ENCODE peak calls at places on chromosomes 6 and 20, in five cellular contexts. N is brain microvascular endothelial cell, O is choroid plexus epithelial cell, B is nephron progenitor cell, W is psoas muscle. E is an unnamed sample.

GRCh38 chr6:155646443-155646842 is 190.8 kb upstream of the NOX3 start:
- DNase-seq in W (no peak), O (no peak), N (no peak), B (no peak), E (no peak)

GRCh38 chr6:163340201-163340887 is 74.2 kb upstream of the QKI start:
- DNase-seq in W (no peak), B (no peak), O (no peak), N (no peak), E (no peak)

GRCh38 chr20:17315491-17316231 is 88.8 kb downstream of the PCSK2 start:
- DNase-seq in W (no peak), B (no peak), O (no peak), N (no peak), E (no peak)

GRCh38 chr20:35560105-35560511 is 18.2 kb downstream of the ERGIC3 start:
- DNase-seq in B (no peak), N (no peak), O (no peak), W (peak), E (no peak)

GRCh38 chr20:4130404-4131189 is 115.2 kb upstream of the RNF24 start:
- DNase-seq in N (peak), B (no peak), W (no peak), O (peak), E (no peak)

GRCh38 chr20:36571564-36572504 is 1.6 kb upstream of the TGIF2 start:
- DNase-seq in B (peak), W (no peak), N (no peak), O (no peak), E (no peak)

GRCh38 chr20:54345301-54345724 is 130.1 kb upstream of the DOK5 start:
- DNase-seq in N (peak), B (no peak), O (peak), W (no peak), E (no peak)

GRCh38 chr20:61964675-61965605 is 100.7 kb downstream of the TAF4 start:
- DNase-seq in O (no peak), W (no peak), N (no peak), B (no peak), E (no peak)

GRCh38 chr6:143575440-143575839 is 63.9 kb upstream of the FUCA2 start:
- DNase-seq in N (peak), W (no peak), B (peak), O (peak), E (peak)

GRCh38 chr6:139977887-139978332 is 603.5 kb upstream of the CITED2 start:
- DNase-seq in O (peak), N (peak), B (no peak), W (no peak), E (no peak)

GRCh38 chr6:121516331-121516730 is 80.9 kb downstream of the GJA1 start:
- DNase-seq in O (no peak), N (peak), W (no peak), B (no peak), E (no peak)

GRCh38 chr6:127343753-127344659 is 597 bp upstream of the ECHDC1 start:
- DNase-seq in B (no peak), W (no peak), N (peak), O (peak), E (no peak)

GRCh38 chr20:60653111-60653845 is 598.8 kb upstream of the CDH4 start:
- DNase-seq in O (no peak), W (no peak), N (no peak), B (no peak), E (no peak)

GRCh38 chr6:21321076-21321475 is 272.5 kb upstream of the SOX4 start:
- DNase-seq in B (no peak), W (no peak), N (no peak), O (no peak), E (no peak)

GRCh38 chr6:80618953-80619352 is 512.5 kb downstream of the BCKDHB start:
- DNase-seq in W (no peak), N (no peak), O (peak), B (no peak), E (no peak)

GRCh38 chr20:24257171-24257570 is 212.3 kb upstream of the SYNDIG1 start:
- DNase-seq in W (no peak), O (no peak), B (no peak), N (no peak), E (no peak)

GRCh38 chr6:159919011-159919511 is 28.3 kb downstream of the MAS1 start:
- DNase-seq in O (peak), N (peak), W (no peak), B (no peak), E (no peak)

GRCh38 chr6:119360262-119360915 is 10.8 kb upstream of the MAN1A1 start:
- DNase-seq in N (no peak), O (no peak), B (no peak), W (no peak), E (no peak)

GRCh38 chr6:89763550-89763949 is 56.0 kb downstream of the MDN1 start:
- DNase-seq in O (peak), W (no peak), B (no peak), N (no peak), E (no peak)

GRCh38 chr20:59064214-59064722 is 21.7 kb upstream of the PRELID3B start:
- DNase-seq in W (no peak), B (no peak), N (no peak), O (no peak), E (no peak)

GRCh38 chr6:75849329-75850025 is 100.4 kb downstream of the MYO6 start:
- DNase-seq in O (no peak), N (no peak), W (no peak), B (no peak), E (no peak)

GRCh38 chr6:161009991-161010390 is 18.4 kb downstream of the MAP3K4 start:
- DNase-seq in N (no peak), B (no peak), W (no peak), O (no peak), E (no peak)

GRCh38 chr20:34015401-34016335 is 22.0 kb downstream of the RALY start:
- DNase-seq in O (no peak), W (no peak), N (no peak), B (no peak), E (no peak)

GRCh38 chr6:93562566-93562965 is 143.2 kb upstream of the EPHA7 start:
- DNase-seq in N (peak), W (no peak), B (no peak), O (peak), E (no peak)

DNA sequence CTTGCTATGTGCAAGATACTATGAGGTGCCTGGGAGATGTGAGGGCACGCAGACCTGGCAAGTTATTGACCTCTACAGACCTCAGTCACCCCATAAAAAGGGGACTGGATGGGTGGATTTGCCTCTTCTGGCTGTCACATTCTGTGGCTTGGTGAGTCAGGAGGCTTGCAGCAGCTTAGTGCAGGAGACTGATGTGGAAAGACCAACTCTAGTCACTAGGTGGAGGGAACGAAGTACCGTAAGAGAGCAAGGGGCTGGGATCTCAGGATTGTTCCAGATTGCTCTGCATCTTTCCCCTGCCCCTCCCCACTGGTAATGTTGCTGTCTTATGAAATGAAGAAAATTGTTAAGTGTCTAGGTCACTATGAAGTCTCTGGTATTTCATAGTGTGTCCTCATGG is 3.3 kb downstream of the MAPRE1 start:
- DNase-seq in O (peak), N (peak), W (no peak), B (no peak), E (no peak)
- TF ChIP-seq CTCF in O (peak), N (peak), W (peak), B (no peak), E (no peak)

GRCh38 chr6:122726649-122727048 is 52.9 kb upstream of the FABP7 start:
- DNase-seq in W (no peak), N (peak), B (peak), O (peak), E (no peak)
- TF ChIP-seq CTCF in W (peak), N (peak), B (peak), O (peak), E (peak)

GRCh38 chr6:111027219-111027618 is 45.4 kb downstream of the RPF2 start:
- DNase-seq in N (no peak), O (no peak), W (no peak), B (no peak), E (no peak)
- TF ChIP-seq CTCF in N (no peak), O (peak), W (peak), B (no peak), E (no peak)

DNA sequence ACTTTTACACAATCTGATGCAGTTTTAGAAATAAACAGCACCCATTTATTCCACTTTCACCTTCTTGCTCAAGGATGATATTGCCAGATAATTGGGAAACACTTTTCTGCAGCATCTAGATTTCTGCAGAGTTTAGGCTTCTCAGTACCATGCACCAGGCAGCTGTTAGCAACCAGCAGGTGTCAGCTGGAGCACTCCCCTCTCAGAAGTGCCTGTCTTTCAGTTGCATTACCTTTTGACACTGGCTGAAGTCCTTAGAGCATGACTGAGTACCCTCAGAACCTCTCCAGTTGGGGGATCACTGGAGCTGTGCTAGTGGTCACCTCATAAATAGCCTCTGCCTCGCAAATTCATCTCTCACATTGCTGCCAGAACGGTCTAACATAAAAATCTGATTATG is 91.2 kb downstream of the DNAH8 start:
- DNase-seq in B (no peak), N (no peak), O (no peak), W (no peak), E (no peak)
- TF ChIP-seq CTCF in B (no peak), N (no peak), O (no peak), W (no peak), E (no peak)

GRCh38 chr20:2751347-2751867 is 49.0 kb downstream of the CPXM1 start:
- DNase-seq in O (no peak), W (no peak), B (no peak), N (no peak), E (no peak)

GRCh38 chr20:2751868-2752630 is 48.4 kb downstream of the CPXM1 start:
- DNase-seq in B (peak), W (no peak), O (no peak), N (no peak), E (no peak)

GRCh38 chr20:2753456-2754040 is 46.9 kb downstream of the CPXM1 start:
- DNase-seq in O (no peak), W (no peak), B (no peak), N (no peak), E (no peak)

GRCh38 chr20:2754426-2754825 is 46.0 kb downstream of the CPXM1 start:
- DNase-seq in N (no peak), O (no peak), B (no peak), W (no peak), E (no peak)

GRCh38 chr20:2752631-2753455 is 47.6 kb downstream of the CPXM1 start:
- DNase-seq in N (no peak), W (no peak), B (peak), O (peak), E (peak)
- TF ChIP-seq CTCF in N (peak), W (peak), B (peak), O (peak), E (peak)

GRCh38 chr6:99662616-99663015 is 56.0 kb downstream of the PRDM13 start:
- DNase-seq in O (no peak), W (no peak), B (no peak), N (no peak), E (no peak)

DNA sequence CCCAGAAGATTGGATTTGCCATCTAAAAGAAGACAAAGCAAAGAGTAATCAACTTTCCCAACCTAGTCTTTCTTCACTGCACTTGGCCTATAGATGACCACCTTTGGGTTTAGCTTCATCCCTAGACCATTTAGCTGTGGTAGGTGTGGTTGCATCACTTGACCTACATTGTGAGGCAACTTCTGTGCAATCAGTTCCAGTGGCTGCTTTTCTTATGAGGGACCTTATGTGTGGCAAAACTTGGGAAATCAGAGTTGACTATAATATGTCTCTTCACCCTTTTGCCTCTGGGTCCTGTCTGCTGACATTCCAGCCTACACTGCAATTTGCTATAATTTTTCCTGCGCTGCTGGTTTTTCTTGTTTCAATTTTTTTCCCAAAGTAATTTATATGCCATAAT is 55.2 kb downstream of the PRDM13 start:
- DNase-seq in N (no peak), O (no peak), W (no peak), B (no peak), E (no peak)
- TF ChIP-seq CTCF in N (no peak), O (no peak), W (no peak), B (no peak), E (no peak)

GRCh38 chr20:45547206-45547770 is at the start of gene EPPIN:
- DNase-seq in B (no peak), O (no peak), N (no peak), W (no peak), E (no peak)

GRCh38 chr20:45545351-45545750 is 1.9 kb downstream of the EPPIN start:
- DNase-seq in B (no peak), N (no peak), W (no peak), O (no peak), E (no peak)

GRCh38 chr20:45548410-45548809 is 1.2 kb upstream of the EPPIN start:
- DNase-seq in B (no peak), W (no peak), O (no peak), N (no peak), E (no peak)

GRCh38 chr20:45550765-45551164 is 3.6 kb upstream of the EPPIN start:
- DNase-seq in O (no peak), W (no peak), B (no peak), N (no peak), E (no peak)

DNA sequence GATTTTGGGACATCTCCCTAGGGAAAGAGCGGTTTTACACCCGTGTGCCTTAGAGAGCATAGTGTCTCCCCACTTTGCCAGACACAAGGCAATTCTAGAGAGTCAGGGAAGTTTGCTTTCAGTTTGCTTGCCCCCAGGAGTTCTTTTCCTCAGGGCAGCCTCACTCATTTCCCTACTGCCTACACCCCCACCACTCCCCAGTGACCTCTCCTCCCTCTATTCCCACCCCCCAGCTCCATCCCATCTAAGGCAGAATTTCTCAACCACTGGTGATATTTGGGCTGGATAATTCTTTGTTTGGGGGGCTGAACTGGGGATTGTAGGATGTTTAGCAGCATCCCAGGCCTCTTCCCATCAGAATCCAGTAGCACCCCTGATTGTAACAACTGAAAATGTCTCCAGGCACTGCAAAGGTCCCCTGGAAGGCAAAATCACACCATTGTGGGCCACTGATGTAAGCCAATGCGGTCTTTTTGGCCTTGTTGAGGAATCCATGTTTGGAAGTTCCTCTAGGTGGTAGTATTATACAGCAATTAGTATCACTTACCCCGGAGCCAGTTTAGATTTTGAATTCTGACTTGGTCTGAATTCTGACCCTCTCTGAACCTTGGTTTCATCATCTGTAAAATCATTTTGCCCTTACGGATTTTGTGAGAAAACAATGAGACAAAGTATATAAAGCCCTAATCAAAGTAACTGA is 1.3 kb downstream of the EPPIN start:
- DNase-seq in N (peak), W (no peak), O (peak), B (no peak), E (no peak)
- TF ChIP-seq CTCF in N (peak), W (peak), O (peak), B (peak), E (peak)

GRCh38 chr6:52573295-52573694 is 3.6 kb downstream of the TRAM2 start:
- DNase-seq in N (no peak), O (peak), B (peak), W (no peak), E (no peak)
- TF ChIP-seq CTCF in N (peak), O (peak), B (no peak), W (no peak), E (no peak)

GRCh38 chr20:6575912-6576391 is 191.5 kb upstream of the BMP2 start:
- DNase-seq in N (peak), B (no peak), W (no peak), O (peak), E (no peak)
- TF ChIP-seq CTCF in N (no peak), B (no peak), W (no peak), O (no peak), E (no peak)